ENCODE peak calls at places on chromosomes 4 and X, in nine cellular contexts. Y is heart left ventricle, M is body of pancreas, H is IMR-90, S is upper lobe of left lung, F is gastrocnemius medialis, V is stomach, D is tibial nerve, I is suprapubic skin. L is an unnamed sample.

GRCh38 chrX:57651169-57651919 is 28.7 kb downstream of the NLRP2B start:
- DNase-seq in Y (no peak), M (no peak), H (no peak), S (no peak), F (no peak), V (no peak), D (no peak), I (no peak), L (no peak)

GRCh38 chr4:102687982-102688433 is 72.8 kb downstream of the MANBA start:
- DNase-seq in Y (no peak), M (no peak), H (peak), S (peak), F (no peak), V (no peak), D (no peak), I (no peak), L (no peak)

GRCh38 chr4:14100349-14100748 is 472.8 kb upstream of the BOD1L1 start:
- DNase-seq in Y (no peak), M (no peak), H (no peak), S (no peak), F (no peak), V (no peak), D (no peak), I (no peak), L (no peak)

GRCh38 chr4:88007304-88008132 is at the start of gene PKD2:
- DNase-seq in Y (peak), M (peak), H (peak), S (peak), F (peak), V (peak), D (peak), I (peak), L (peak)

GRCh38 chr4:7397206-7398103 is 37.3 kb downstream of the PSAPL1 start:
- DNase-seq in Y (peak), M (no peak), H (peak), S (no peak), F (no peak), V (no peak), D (no peak), I (peak), L (no peak)

GRCh38 chr4:111113591-111113990 is 490.7 kb upstream of the PITX2 start:
- DNase-seq in Y (no peak), M (no peak), H (no peak), S (no peak), F (no peak), V (no peak), D (no peak), I (no peak), L (no peak)

GRCh38 chrX:123504047-123504446 is 228.8 kb downstream of the THOC2 start:
- DNase-seq in Y (no peak), M (no peak), H (peak), S (no peak), F (no peak), V (no peak), D (no peak), I (no peak), L (no peak)

GRCh38 chr4:22969314-22969896 is 276.7 kb downstream of the GBA3 start:
- DNase-seq in Y (no peak), M (no peak), H (peak), S (no peak), F (no peak), V (no peak), D (no peak), I (no peak), L (no peak)

GRCh38 chrX:54193085-54193484 is 10.0 kb upstream of the FAM120C start:
- DNase-seq in Y (no peak), M (no peak), H (no peak), S (no peak), F (no peak), V (no peak), D (no peak), I (no peak), L (no peak)

GRCh38 chr4:88320174-88320779 is 35.9 kb upstream of the PPM1K start:
- DNase-seq in Y (no peak), M (no peak), H (no peak), S (no peak), F (no peak), V (no peak), D (no peak), I (no peak), L (no peak)

DNA sequence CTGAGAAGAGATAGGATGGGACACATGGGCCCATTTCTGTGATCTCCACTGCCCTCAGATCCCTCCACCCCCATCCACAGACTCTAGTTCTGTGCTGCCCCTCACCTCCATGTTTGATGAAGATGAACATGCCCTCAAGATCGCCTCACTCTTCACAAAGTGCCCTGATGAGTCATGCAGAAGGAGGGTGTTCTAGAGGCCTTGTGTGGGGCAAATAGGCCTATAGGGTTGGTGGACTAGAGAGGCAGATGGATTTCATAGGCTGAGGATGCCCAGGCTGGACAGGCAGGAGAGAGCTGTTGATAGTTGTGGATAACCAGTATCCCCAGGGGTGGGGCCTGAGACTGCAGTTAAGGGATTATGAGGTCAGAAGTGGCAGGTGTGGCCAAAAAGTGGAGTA is at the start of gene CXorf65:
- DNase-seq in Y (no peak), M (no peak), H (no peak), S (no peak), F (no peak), V (no peak), D (no peak), I (no peak), L (no peak)
- TF ChIP-seq POLR2A in Y (no peak), M (no peak), H (no peak), S (no peak), F (no peak), V (no peak), D (no peak), I (no peak), L (no peak)

GRCh38 chr4:24559032-24559821 is 25.1 kb downstream of the DHX15 start:
- DNase-seq in Y (no peak), M (no peak), H (peak), S (no peak), F (no peak), V (no peak), D (no peak), I (no peak), L (no peak)

GRCh38 chr4:24559889-24560288 is 24.5 kb downstream of the DHX15 start:
- DNase-seq in Y (no peak), M (no peak), H (peak), S (no peak), F (no peak), V (no peak), D (no peak), I (no peak), L (no peak)

GRCh38 chr4:24557036-24558022 is 27.0 kb downstream of the DHX15 start:
- DNase-seq in Y (no peak), M (no peak), H (peak), S (no peak), F (no peak), V (no peak), D (no peak), I (no peak), L (no peak)

GRCh38 chr4:24561438-24562139 is 22.8 kb downstream of the DHX15 start:
- DNase-seq in Y (no peak), M (no peak), H (no peak), S (no peak), F (no peak), V (no peak), D (no peak), I (no peak), L (no peak)

GRCh38 chr4:24560770-24561415 is 23.5 kb downstream of the DHX15 start:
- DNase-seq in Y (no peak), M (no peak), H (peak), S (no peak), F (no peak), V (no peak), D (no peak), I (no peak), L (no peak)
- TF ChIP-seq POLR2A in Y (no peak), M (no peak), H (no peak), S (no peak), F (no peak), V (no peak), D (no peak), I (no peak), L (no peak)

GRCh38 chr4:124710253-124710849 is 2.2 kb downstream of the ANKRD50 start:
- DNase-seq in Y (no peak), M (no peak), H (peak), S (no peak), F (no peak), V (no peak), D (no peak), I (no peak), L (no peak)

GRCh38 chr4:124711469-124712416 is 789 bp downstream of the ANKRD50 start:
- DNase-seq in Y (no peak), M (peak), H (peak), S (no peak), F (peak), V (peak), D (peak), I (peak), L (peak)

GRCh38 chr4:124710911-124711310 is 1.6 kb downstream of the ANKRD50 start:
- DNase-seq in Y (no peak), M (peak), H (no peak), S (no peak), F (no peak), V (peak), D (no peak), I (no peak), L (no peak)

GRCh38 chr4:124712417-124713212 is at the start of gene ANKRD50:
- DNase-seq in Y (peak), M (peak), H (peak), S (peak), F (peak), V (peak), D (peak), I (peak), L (peak)

GRCh38 chr4:124713213-124713592 is 671 bp upstream of the ANKRD50 start:
- DNase-seq in Y (peak), M (peak), H (peak), S (peak), F (peak), V (peak), D (peak), I (peak), L (peak)
- TF ChIP-seq POLR2A in Y (no peak), M (no peak), H (no peak), S (no peak), F (no peak), V (no peak), D (no peak), I (no peak), L (no peak)

DNA sequence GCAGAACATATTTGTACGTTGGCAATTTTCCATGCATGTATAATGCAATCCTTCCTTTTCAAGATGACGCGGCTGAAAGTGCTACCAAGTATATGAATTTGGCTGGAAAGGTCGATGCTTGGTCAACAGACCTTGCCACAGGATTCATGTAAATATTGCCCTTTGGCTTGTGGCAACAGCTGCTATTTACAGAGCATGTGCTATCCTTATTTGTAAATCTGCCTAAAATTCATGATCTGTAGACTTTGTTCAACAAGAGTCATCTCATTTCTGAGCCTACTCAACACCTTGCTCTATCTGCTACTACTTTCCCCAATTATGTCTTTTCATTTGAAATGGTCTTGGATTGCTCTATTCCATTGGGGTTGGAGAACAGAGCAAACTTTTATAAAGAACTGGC is 1.9 kb upstream of the SMARCA1 start:
- DNase-seq in Y (no peak), M (no peak), H (no peak), S (no peak), F (no peak), V (no peak), D (no peak), I (no peak), L (no peak)
- TF ChIP-seq POLR2A in Y (no peak), M (no peak), H (no peak), S (no peak), F (no peak), V (no peak), D (no peak), I (no peak), L (no peak)

DNA sequence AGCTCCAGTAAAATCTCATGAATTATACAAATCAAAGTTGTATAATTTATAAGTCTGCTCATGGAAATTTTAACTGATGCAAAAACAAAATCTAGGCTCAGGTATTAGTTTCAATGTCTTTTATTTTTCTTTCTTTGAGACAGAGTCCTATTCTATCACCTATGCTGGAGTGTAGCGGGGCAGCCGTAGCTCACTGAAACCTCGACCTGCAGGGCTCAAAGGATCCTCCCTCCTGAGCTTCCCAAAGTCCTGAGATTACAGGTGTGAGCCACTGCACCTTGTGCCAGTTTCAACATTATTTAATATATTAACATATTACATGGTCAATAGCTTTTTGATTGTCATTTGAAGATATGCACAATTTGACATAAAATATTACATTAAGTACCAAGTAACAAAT is 678.7 kb downstream of the ARAP2 start:
- DNase-seq in Y (no peak), M (no peak), H (no peak), S (no peak), F (no peak), V (no peak), D (no peak), I (no peak), L (no peak)
- TF ChIP-seq POLR2A in Y (no peak), M (no peak), H (no peak), S (no peak), F (no peak), V (no peak), D (no peak), I (no peak), L (no peak)

DNA sequence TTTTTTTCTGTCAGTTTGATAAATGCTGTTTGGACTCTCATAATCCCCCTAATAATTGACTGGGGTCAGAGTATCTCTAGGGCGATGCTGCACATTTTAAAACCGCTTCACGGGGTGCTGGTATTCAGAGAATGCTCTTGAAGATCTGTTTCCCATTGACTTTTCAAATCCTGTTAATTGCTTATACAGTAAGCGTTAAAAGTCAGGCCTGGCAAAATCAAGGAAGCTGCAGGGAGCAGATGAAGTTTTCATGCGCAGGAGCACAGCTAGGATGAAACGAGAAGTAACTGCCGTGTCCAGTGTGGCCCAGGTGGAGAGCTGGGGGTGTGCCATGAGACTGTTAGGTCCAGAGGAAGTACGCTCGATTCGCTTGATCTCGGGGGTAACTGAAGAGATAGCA is 312.9 kb downstream of the TRIML1 start:
- DNase-seq in Y (no peak), M (no peak), H (no peak), S (no peak), F (no peak), V (no peak), D (no peak), I (no peak), L (no peak)
- TF ChIP-seq POLR2A in Y (no peak), M (no peak), H (no peak), S (no peak), F (no peak), V (no peak), D (no peak), I (no peak), L (no peak)

GRCh38 chrX:134406230-134406794 is 53.7 kb upstream of the HPRT1 start:
- DNase-seq in Y (no peak), M (no peak), H (no peak), S (no peak), F (no peak), V (no peak), D (no peak), I (no peak), L (no peak)
- TF ChIP-seq POLR2A in Y (no peak), M (no peak), H (no peak), S (no peak), F (no peak), V (no peak), D (no peak), I (no peak), L (no peak)